ENCODE peak calls at places on chromosomes 5 and 9, in six cellular contexts. R, Y, I, C, K and W are unnamed samples.

GRCh38 chr5:134101686-134102439 is 12.6 kb upstream of the TCF7 start:
- DNase-seq in R (peak), Y (peak), I (peak), C (peak), K (no peak), W (no peak)

GRCh38 chr9:115604831-115605483 is 487.0 kb upstream of the TNC start:
- DNase-seq in R (no peak), Y (no peak), I (peak), C (no peak), K (no peak), W (peak)

GRCh38 chr9:124356745-124357390 is 58.4 kb downstream of the PSMB7 start:
- DNase-seq in R (no peak), Y (no peak), I (no peak), C (no peak), K (no peak), W (no peak)

GRCh38 chr9:95495988-95496387 is 20.8 kb downstream of the PTCH1 start:
- DNase-seq in R (no peak), Y (no peak), I (no peak), C (no peak), K (no peak), W (no peak)

GRCh38 chr9:84669293-84670105 is at the start of gene NTRK2:
- DNase-seq in R (peak), Y (no peak), I (peak), C (peak), K (no peak), W (no peak)

GRCh38 chr5:75507841-75508240 is 3.6 kb downstream of the CERT1 start:
- DNase-seq in R (no peak), Y (no peak), I (no peak), C (no peak), K (no peak), W (no peak)

GRCh38 chr9:78598120-78598519 is 301.2 kb downstream of the PSAT1 start:
- DNase-seq in R (no peak), Y (no peak), I (no peak), C (no peak), K (no peak), W (no peak)

GRCh38 chr5:79105868-79106267 is 5.7 kb upstream of the BHMT start:
- DNase-seq in R (no peak), Y (no peak), I (no peak), C (no peak), K (no peak), W (no peak)

GRCh38 chr5:168851902-168852321 is 272.7 kb upstream of the PANK3 start:
- DNase-seq in R (no peak), Y (no peak), I (peak), C (no peak), K (no peak), W (peak)

GRCh38 chr9:134460904-134461303 is 134.6 kb downstream of the RXRA start:
- DNase-seq in R (no peak), Y (no peak), I (no peak), C (no peak), K (no peak), W (no peak)

GRCh38 chr9:93096131-93096802 is at the start of gene CARD19:
- DNase-seq in R (no peak), Y (peak), I (peak), C (peak), K (no peak), W (peak)
- TF ChIP-seq CTCF in R (no peak), Y (no peak), I (no peak), C (no peak), K (no peak), W (no peak)

GRCh38 chr5:117186751-117187150 is 612.1 kb upstream of the SEMA6A start:
- DNase-seq in R (no peak), Y (no peak), I (no peak), C (no peak), K (no peak), W (no peak)
- TF ChIP-seq CTCF in R (no peak), Y (no peak), I (no peak), C (no peak), K (no peak), W (no peak)

DNA sequence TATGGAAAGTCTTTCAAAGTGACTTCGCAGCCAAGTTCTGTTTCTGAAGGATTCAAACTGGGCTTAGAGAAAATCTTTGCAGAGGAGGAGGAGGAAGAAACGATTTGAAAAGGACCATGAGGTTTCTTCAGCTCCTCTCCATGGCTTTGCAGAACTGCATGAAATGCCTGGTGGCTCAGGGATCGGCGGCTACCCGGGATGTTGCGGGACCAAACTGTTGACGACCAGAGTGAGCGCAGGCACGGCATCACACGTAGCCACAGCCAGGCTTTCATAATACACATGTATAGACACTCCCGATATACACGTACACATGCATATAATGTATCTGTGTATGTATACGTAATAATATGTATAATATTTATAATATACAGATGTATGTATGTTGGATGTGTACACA is 180.0 kb downstream of the PAX5 start:
- DNase-seq in R (no peak), Y (no peak), I (no peak), C (no peak), K (no peak), W (no peak)
- TF ChIP-seq CTCF in R (no peak), Y (no peak), I (no peak), C (no peak), K (no peak), W (no peak)

GRCh38 chr9:90726215-90726614 is 75.4 kb upstream of the SYK start:
- DNase-seq in R (no peak), Y (no peak), I (no peak), C (no peak), K (no peak), W (no peak)
- TF ChIP-seq CTCF in R (peak), Y (no peak), I (no peak), C (peak), K (no peak), W (no peak)

DNA sequence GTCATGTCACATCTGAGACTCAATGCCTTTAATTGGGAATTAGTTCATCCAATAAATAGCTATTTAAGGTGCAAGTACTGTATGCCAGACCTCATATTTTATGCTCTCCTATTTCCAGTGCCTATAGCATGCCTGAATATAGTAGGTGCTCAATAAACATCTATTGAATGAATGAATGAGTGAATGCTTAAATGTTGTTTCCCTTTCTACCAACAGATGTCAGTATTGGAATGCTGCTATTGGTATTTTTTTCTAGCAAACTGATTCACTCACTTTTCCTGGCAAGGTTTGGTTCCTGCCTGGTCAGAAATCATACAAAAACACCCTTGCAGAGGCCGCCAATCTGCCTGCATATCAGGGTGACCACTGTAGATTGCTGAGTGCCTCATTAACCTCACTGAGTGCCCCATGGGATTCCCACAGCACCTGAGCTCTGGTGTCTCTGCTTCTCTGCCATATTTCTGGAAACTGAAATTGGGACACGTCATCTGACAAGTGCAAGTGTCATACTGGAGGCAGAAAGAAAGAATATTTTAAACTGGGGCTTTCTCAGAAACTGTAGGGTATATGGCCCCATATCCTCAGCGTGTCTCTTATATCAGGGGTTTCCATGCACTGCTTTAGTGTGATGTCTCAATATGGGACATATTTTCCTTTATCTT is 359.7 kb downstream of the TRIM32 start:
- DNase-seq in R (no peak), Y (no peak), I (no peak), C (no peak), K (no peak), W (no peak)
- TF ChIP-seq CTCF in R (peak), Y (no peak), I (no peak), C (no peak), K (peak), W (peak)

GRCh38 chr5:5063533-5063953 is 76.6 kb upstream of the ADAMTS16 start:
- DNase-seq in R (no peak), Y (no peak), I (no peak), C (no peak), K (no peak), W (no peak)
- TF ChIP-seq CTCF in R (no peak), Y (no peak), I (no peak), C (no peak), K (no peak), W (peak)